ENCODE peak calls at places on chromosome 15, in five cellular contexts. W is lower lobe of right lung, D is gastrocnemius medialis, P is left lung, M is GM23248. E is an unnamed sample. For H3K4me1 and H3K36me3, the result is how much of the 10 kb centered on the place peaks cover.

GRCh38 chr15:53978248-53978906 is at the start of gene UNC13C:
- DNase-seq in M (peak), D (peak), W (peak), P (peak), E (no peak)

GRCh38 chr15:75966073-75966472 is 46.2 kb downstream of the NRG4 start:
- DNase-seq in D (no peak), W (no peak), M (peak), P (no peak), E (no peak)

GRCh38 chr15:80228959-80229610 is 22.9 kb downstream of the CTXND1 start:
- DNase-seq in W (no peak), M (peak), D (no peak), P (no peak), E (no peak)

GRCh38 chr15:83475551-83475950 is 28.4 kb downstream of the SH3GL3 start:
- DNase-seq in P (no peak), D (no peak), W (no peak), M (peak), E (no peak)

GRCh38 chr15:28020644-28021043 is 78.5 kb downstream of the OCA2 start:
- DNase-seq in M (no peak), W (no peak), D (no peak), P (no peak), E (no peak)

GRCh38 chr15:41713047-41713446 is 52.8 kb downstream of the MGA start:
- DNase-seq in M (no peak), D (no peak), W (no peak), P (no peak), E (no peak)

GRCh38 chr15:66682865-66683264 is 19.2 kb upstream of the SMAD6 start:
- DNase-seq in W (no peak), M (peak), D (no peak), P (no peak), E (no peak)

GRCh38 chr15:80844011-80844732 is 65.0 kb downstream of the CEMIP start:
- DNase-seq in P (no peak), W (no peak), D (no peak), M (peak), E (no peak)

GRCh38 chr15:55742498-55742926 is 440 bp downstream of the PRTG start:
- DNase-seq in P (peak), D (no peak), W (peak), M (peak), E (no peak)

GRCh38 chr15:55514414-55514850 is 6.4 kb upstream of the DNAAF4 start:
- DNase-seq in W (peak), D (no peak), M (no peak), P (peak), E (no peak)

GRCh38 chr15:69609176-69609575 is 156.6 kb downstream of the RPLP1 start:
- DNase-seq in M (peak), W (no peak), D (no peak), P (no peak), E (no peak)

GRCh38 chr15:67761343-67761742 is 64.0 kb upstream of the SKOR1 start:
- DNase-seq in P (no peak), W (no peak), D (no peak), M (no peak), E (no peak)

GRCh38 chr15:39361497-39361896 is 219.4 kb upstream of the THBS1 start:
- DNase-seq in M (no peak), P (no peak), D (no peak), W (no peak), E (no peak)

GRCh38 chr15:90266485-90266884 is 1.0 kb downstream of the NGRN start:
- DNase-seq in P (no peak), M (peak), D (no peak), W (no peak), E (no peak)

GRCh38 chr15:92884459-92884812 is 15.7 kb upstream of the CHD2 start:
- DNase-seq in P (no peak), M (peak), W (no peak), D (no peak), E (no peak)

GRCh38 chr15:39926526-39926925 is 6.5 kb upstream of the GPR176 start:
- DNase-seq in M (no peak), W (no peak), D (no peak), P (no peak), E (no peak)

GRCh38 chr15:80418892-80419537 is 14.8 kb downstream of the ARNT2 start:
- DNase-seq in P (no peak), D (no peak), W (no peak), M (peak), E (no peak)

GRCh38 chr15:49831206-49831965 is 210.5 kb downstream of the DTWD1 start:
- DNase-seq in W (no peak), M (peak), D (peak), P (no peak), E (no peak)

GRCh38 chr15:40930430-40931299 is 1.5 kb downstream of the DLL4 start:
- DNase-seq in W (peak), D (no peak), M (peak), P (peak), E (no peak)

GRCh38 chr15:20352241-20353200 is 189.1 kb downstream of the GOLGA6L6 start:
- DNase-seq in P (no peak), D (no peak), M (no peak), W (peak), E (no peak)

GRCh38 chr15:91622676-91623342 is 230.7 kb upstream of the SLCO3A1 start:
- DNase-seq in P (no peak), D (no peak), W (no peak), M (no peak), E (no peak)

GRCh38 chr15:45399381-45400212 is 21.3 kb upstream of the GATM start:
- DNase-seq in D (no peak), P (no peak), W (no peak), M (peak), E (no peak)

GRCh38 chr15:70714575-70714974 is 48.8 kb downstream of the UACA start:
- DNase-seq in P (no peak), M (peak), D (no peak), W (no peak), E (no peak)

GRCh38 chr15:36499751-36500389 is 79.6 kb upstream of the CDIN1 start:
- DNase-seq in W (no peak), M (no peak), P (no peak), D (no peak), E (no peak)

GRCh38 chr15:38818156-38818745 is 253.6 kb upstream of the RASGRP1 start:
- DNase-seq in W (no peak), D (no peak), M (no peak), P (no peak), E (no peak)

GRCh38 chr15:35925634-35926380 is 379.8 kb upstream of the DPH6 start:
- DNase-seq in M (peak), D (no peak), P (no peak), W (no peak), E (no peak)

GRCh38 chr15:80259942-80260510 is 8.0 kb upstream of the CTXND1 start:
- DNase-seq in D (no peak), W (no peak), M (no peak), P (no peak), E (no peak)

GRCh38 chr15:48617619-48618018 is 27.9 kb downstream of the FBN1 start:
- DNase-seq in D (no peak), W (peak), P (peak), M (peak), E (no peak)

GRCh38 chr15:99433026-99433756 is 132.6 kb upstream of the MEF2A start:
- DNase-seq in M (peak), D (peak), P (peak), W (peak), E (no peak)

GRCh38 chr15:65680544-65680943 is 58.8 kb downstream of the SLC24A1 start:
- DNase-seq in P (no peak), D (no peak), W (no peak), M (no peak), E (no peak)

GRCh38 chr15:67096536-67097294 is 31.3 kb downstream of the SMAD3 start:
- DNase-seq in M (peak), P (no peak), D (no peak), W (no peak), E (no peak)

GRCh38 chr15:32718822-32719716 is 1.3 kb downstream of the GREM1 start:
- DNase-seq in M (peak), W (peak), P (no peak), D (no peak), E (no peak)

GRCh38 chr15:57061281-57061680 is 142.8 kb downstream of the TCF12 start:
- DNase-seq in P (no peak), W (no peak), D (no peak), M (peak), E (no peak)

GRCh38 chr15:58746174-58746573 is 3.3 kb downstream of the ADAM10 start:
- DNase-seq in W (no peak), P (no peak), D (no peak), M (no peak), E (no peak)
- H3K4me1 ChIP-seq in W (under half), P (half or more), D (half or more), M (under half), E (under half)

GRCh38 chr15:25246641-25247417 is 192.0 kb downstream of the UBE3A start:
- DNase-seq in D (peak), P (no peak), M (no peak), W (peak), E (no peak)
- H3K27ac ChIP-seq in D (no peak), P (no peak), M (no peak), W (no peak), E (no peak)

DNA sequence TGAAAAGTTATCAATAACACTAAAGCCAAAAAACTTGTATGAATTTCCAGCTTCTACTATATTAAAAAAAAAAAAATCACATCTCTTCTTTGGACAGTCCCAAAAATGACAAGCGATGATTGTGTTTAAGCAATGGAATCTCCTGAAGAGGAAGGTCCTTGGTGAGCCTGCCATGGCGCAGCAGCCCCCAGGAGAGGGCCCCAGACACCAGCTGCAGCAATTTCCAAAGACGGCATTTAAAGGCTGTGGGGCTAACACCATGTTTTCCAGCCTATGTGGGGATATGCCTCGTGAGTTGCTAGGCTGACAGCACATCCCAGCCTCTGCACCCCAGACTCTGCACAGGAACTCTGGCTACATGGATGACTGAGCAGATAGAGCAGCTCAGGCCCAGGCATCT is 14.7 kb downstream of the SKIC8 start:
- DNase-seq in M (no peak), P (no peak), W (no peak), D (no peak), E (no peak)
- H3K36me3 ChIP-seq in M (under half), P (under half), W (half or more), D (half or more), E (under half)

GRCh38 chr15:88901713-88902490 is 6.6 kb upstream of the HAPLN3 start:
- DNase-seq in D (no peak), M (no peak), P (no peak), W (no peak), E (no peak)
- H3K4me1 ChIP-seq in D (half or more), M (under half), P (under half), W (under half), E (under half)

DNA sequence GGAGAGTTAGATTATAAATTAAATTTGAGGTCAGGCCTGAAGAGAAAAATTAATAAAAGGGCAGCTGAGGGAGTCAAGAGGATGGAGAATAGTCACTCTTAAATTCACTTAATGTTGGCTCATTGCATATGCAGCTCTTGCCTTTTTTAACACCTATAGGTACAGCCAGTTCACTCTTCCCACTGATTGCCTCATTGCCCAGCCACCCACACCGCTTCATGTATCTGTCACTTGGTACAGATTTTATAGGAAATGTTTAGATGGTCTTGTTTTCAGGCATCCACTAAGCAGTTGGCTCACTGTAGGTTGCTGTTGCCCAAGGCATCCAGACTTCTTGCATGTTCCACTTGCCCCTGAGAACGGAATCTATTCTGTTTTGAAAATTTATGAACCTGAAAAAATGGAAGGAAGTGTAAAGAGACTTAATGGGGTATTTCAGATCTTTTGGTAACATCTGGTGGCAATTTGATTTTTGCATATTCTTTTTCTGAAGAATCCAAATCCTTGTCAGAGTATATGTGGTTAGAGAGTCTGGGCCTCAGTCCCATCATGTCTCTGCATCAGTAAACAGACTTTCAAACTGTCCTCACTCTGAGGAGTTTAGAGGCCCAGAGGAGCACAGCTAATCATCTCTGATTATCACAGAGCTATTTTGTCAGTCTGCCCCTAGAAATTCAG is 151.9 kb downstream of the RBPMS2 start:
- DNase-seq in W (no peak), P (no peak), M (no peak), D (no peak), E (no peak)
- H3K27ac ChIP-seq in W (no peak), P (no peak), M (no peak), D (no peak), E (no peak)

GRCh38 chr15:42728562-42728961 is 8.4 kb downstream of the CDAN1 start:
- DNase-seq in M (no peak), W (no peak), D (no peak), P (no peak), E (no peak)
- H3K36me3 ChIP-seq in M (under half), W (half or more), D (half or more), P (under half), E (under half)

GRCh38 chr15:101188517-101189340 is 63.1 kb downstream of the CHSY1 start:
- DNase-seq in W (no peak), D (no peak), M (peak), P (no peak), E (no peak)
- H3K4me1 ChIP-seq in W (half or more), D (under half), M (half or more), P (half or more), E (under half)

GRCh38 chr15:31366169-31366734 is 39.6 kb downstream of the KLF13 start:
- DNase-seq in D (peak), M (peak), P (no peak), W (peak), E (no peak)
- H3K27ac ChIP-seq in D (peak), M (peak), P (peak), W (peak), E (no peak)

DNA sequence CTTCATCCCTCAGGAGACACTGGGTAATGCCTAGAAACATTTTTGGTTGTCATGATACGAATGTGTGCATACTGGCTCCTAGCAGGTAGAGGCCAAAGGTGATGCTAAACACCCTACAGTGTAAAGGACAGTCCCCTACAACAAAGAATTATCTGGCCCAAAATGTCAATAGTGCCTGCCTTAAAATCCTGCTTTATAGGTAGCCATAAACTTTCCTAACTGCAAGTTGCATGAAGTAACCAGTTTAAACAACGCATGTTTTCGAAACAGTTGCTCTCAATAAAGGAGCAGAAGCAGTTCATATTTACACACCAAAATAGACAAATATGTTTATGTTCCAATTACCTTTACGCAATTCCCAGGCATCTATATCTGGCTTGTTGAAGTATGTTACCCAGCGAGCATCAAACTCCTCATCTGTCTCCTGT is 9.1 kb downstream of the COX5A start:
- DNase-seq in W (no peak), M (no peak), D (no peak), P (no peak), E (no peak)
- H3K36me3 ChIP-seq in W (half or more), M (under half), D (half or more), P (under half), E (under half)

DNA sequence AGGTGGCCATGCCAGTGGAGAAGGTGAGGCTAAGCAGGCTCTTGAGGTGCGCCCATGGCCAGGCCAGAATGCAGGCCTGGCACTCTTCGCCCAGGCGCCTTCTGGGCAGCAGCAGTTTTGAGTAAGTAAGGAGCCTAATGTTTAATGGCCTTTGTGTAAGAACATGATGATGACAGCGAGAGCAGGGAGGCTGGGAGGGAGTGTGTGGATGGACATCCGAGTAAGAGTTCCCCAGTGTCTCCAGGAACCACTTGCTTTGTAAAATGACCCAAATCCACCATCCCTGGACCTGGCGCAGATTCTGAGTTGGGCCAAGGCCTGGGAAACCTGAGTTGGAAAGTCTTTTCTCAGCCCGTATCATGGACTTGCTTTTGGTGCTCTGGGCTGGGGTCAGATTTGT is 24.1 kb downstream of the KLF13 start:
- DNase-seq in W (no peak), M (no peak), P (no peak), D (peak), E (no peak)
- H3K4me1 ChIP-seq in W (half or more), M (under half), P (half or more), D (half or more), E (under half)